ENCODE peak calls at places on chromosomes 1 and 21, in eight cellular contexts. One of them, this sample, is unnamed.

GRCh38 chr1:224769987-224770693 is 154.0 kb downstream of the CNIH3 start:
- DNase-seq in ascending aorta: no peak
- DNase-seq in effector memory CD4-positive, alpha-beta T cell: no peak
- DNase-seq in esophagus muscularis mucosa: peak; percentile 72
- DNase-seq in AG04450: peak; percentile 59
- DNase-seq in mesenchymal stem cell: peak; percentile 80
- DNase-seq in HL-60: no peak
- DNase-seq in A549: no peak
- DNase-seq in this sample: no peak

GRCh38 chr1:65509912-65510680 is 89.6 kb downstream of the LEPR start:
- DNase-seq in ascending aorta: no peak
- DNase-seq in effector memory CD4-positive, alpha-beta T cell: no peak
- DNase-seq in esophagus muscularis mucosa: no peak
- DNase-seq in AG04450: peak; percentile 45
- DNase-seq in mesenchymal stem cell: peak; percentile 87
- DNase-seq in HL-60: no peak
- DNase-seq in A549: no peak
- DNase-seq in this sample: no peak

GRCh38 chr1:198936371-198937083 is 297.7 kb downstream of the PTPRC start:
- DNase-seq in ascending aorta: no peak
- DNase-seq in effector memory CD4-positive, alpha-beta T cell: no peak
- DNase-seq in esophagus muscularis mucosa: no peak
- DNase-seq in AG04450: no peak
- DNase-seq in mesenchymal stem cell: peak; percentile 59
- DNase-seq in HL-60: no peak
- DNase-seq in A549: no peak
- DNase-seq in this sample: no peak

GRCh38 chr21:42939581-42940413 is 14.4 kb upstream of the ERVH48-1 start:
- DNase-seq in ascending aorta: peak; percentile 95
- DNase-seq in effector memory CD4-positive, alpha-beta T cell: no peak
- DNase-seq in esophagus muscularis mucosa: peak; percentile 93
- DNase-seq in AG04450: peak; percentile 91
- DNase-seq in mesenchymal stem cell: peak; percentile 97
- DNase-seq in HL-60: peak; percentile 66
- DNase-seq in A549: peak; percentile 59
- DNase-seq in this sample: no peak

GRCh38 chr1:234535763-234536515 is 57.0 kb upstream of the TARBP1 start:
- DNase-seq in ascending aorta: peak; percentile 85
- DNase-seq in effector memory CD4-positive, alpha-beta T cell: no peak
- DNase-seq in esophagus muscularis mucosa: peak; percentile 94
- DNase-seq in AG04450: no peak
- DNase-seq in mesenchymal stem cell: peak; percentile 87
- DNase-seq in HL-60: no peak
- DNase-seq in A549: no peak
- DNase-seq in this sample: no peak

GRCh38 chr1:61534847-61535246 is 190.1 kb downstream of the TM2D1 start:
- DNase-seq in ascending aorta: no peak
- DNase-seq in effector memory CD4-positive, alpha-beta T cell: no peak
- DNase-seq in esophagus muscularis mucosa: no peak
- DNase-seq in AG04450: no peak
- DNase-seq in mesenchymal stem cell: no peak
- DNase-seq in HL-60: no peak
- DNase-seq in A549: no peak
- DNase-seq in this sample: no peak

GRCh38 chr1:237877628-237878027 is 13.1 kb downstream of the ZP4 start:
- DNase-seq in ascending aorta: no peak
- DNase-seq in effector memory CD4-positive, alpha-beta T cell: no peak
- DNase-seq in esophagus muscularis mucosa: no peak
- DNase-seq in AG04450: no peak
- DNase-seq in mesenchymal stem cell: no peak
- DNase-seq in HL-60: no peak
- DNase-seq in A549: no peak
- DNase-seq in this sample: no peak

GRCh38 chr21:36170823-36171222 is 14.2 kb downstream of the DOP1B start:
- DNase-seq in ascending aorta: no peak
- DNase-seq in effector memory CD4-positive, alpha-beta T cell: no peak
- DNase-seq in esophagus muscularis mucosa: no peak
- DNase-seq in AG04450: no peak
- DNase-seq in mesenchymal stem cell: no peak
- DNase-seq in HL-60: no peak
- DNase-seq in A549: no peak
- DNase-seq in this sample: no peak

GRCh38 chr1:116432655-116433282 is 59.7 kb downstream of the ATP1A1 start:
- DNase-seq in ascending aorta: no peak
- DNase-seq in effector memory CD4-positive, alpha-beta T cell: no peak
- DNase-seq in esophagus muscularis mucosa: peak; percentile 62
- DNase-seq in AG04450: no peak
- DNase-seq in mesenchymal stem cell: no peak
- DNase-seq in HL-60: no peak
- DNase-seq in A549: no peak
- DNase-seq in this sample: no peak

GRCh38 chr1:48123647-48124046 is 98.9 kb upstream of the SLC5A9 start:
- DNase-seq in ascending aorta: no peak
- DNase-seq in effector memory CD4-positive, alpha-beta T cell: no peak
- DNase-seq in esophagus muscularis mucosa: no peak
- DNase-seq in AG04450: no peak
- DNase-seq in mesenchymal stem cell: no peak
- DNase-seq in HL-60: no peak
- DNase-seq in A549: no peak
- DNase-seq in this sample: no peak

GRCh38 chr21:42370894-42371654 is 4.7 kb upstream of the TFF1 start:
- DNase-seq in ascending aorta: no peak
- DNase-seq in effector memory CD4-positive, alpha-beta T cell: no peak
- DNase-seq in esophagus muscularis mucosa: no peak
- DNase-seq in AG04450: no peak
- DNase-seq in mesenchymal stem cell: no peak
- DNase-seq in HL-60: no peak
- DNase-seq in A549: no peak
- DNase-seq in this sample: no peak

GRCh38 chr1:37476460-37477197 is 2.2 kb downstream of the ZC3H12A start:
- DNase-seq in ascending aorta: peak; percentile 95
- DNase-seq in effector memory CD4-positive, alpha-beta T cell: no peak
- DNase-seq in esophagus muscularis mucosa: no peak
- DNase-seq in AG04450: no peak
- DNase-seq in mesenchymal stem cell: peak; percentile 92
- DNase-seq in HL-60: no peak
- DNase-seq in A549: peak; percentile 74
- DNase-seq in this sample: no peak

GRCh38 chr1:67715819-67716218 is 30.8 kb downstream of the GADD45A start:
- DNase-seq in ascending aorta: no peak
- DNase-seq in effector memory CD4-positive, alpha-beta T cell: no peak
- DNase-seq in esophagus muscularis mucosa: no peak
- DNase-seq in AG04450: no peak
- DNase-seq in mesenchymal stem cell: no peak
- DNase-seq in HL-60: no peak
- DNase-seq in A549: no peak
- DNase-seq in this sample: no peak

GRCh38 chr1:173489929-173490328 is 12.8 kb downstream of the PRDX6 start:
- DNase-seq in ascending aorta: no peak
- DNase-seq in effector memory CD4-positive, alpha-beta T cell: no peak
- DNase-seq in esophagus muscularis mucosa: no peak
- DNase-seq in AG04450: no peak
- DNase-seq in mesenchymal stem cell: no peak
- DNase-seq in HL-60: no peak
- DNase-seq in A549: no peak
- DNase-seq in this sample: no peak

GRCh38 chr1:193185206-193185605 is 1.2 kb downstream of the B3GALT2 start:
- DNase-seq in ascending aorta: no peak
- DNase-seq in effector memory CD4-positive, alpha-beta T cell: no peak
- DNase-seq in esophagus muscularis mucosa: no peak
- DNase-seq in AG04450: no peak
- DNase-seq in mesenchymal stem cell: no peak
- DNase-seq in HL-60: no peak
- DNase-seq in A549: no peak
- DNase-seq in this sample: no peak

GRCh38 chr1:193184776-193185175 is 1.6 kb downstream of the B3GALT2 start:
- DNase-seq in ascending aorta: no peak
- DNase-seq in effector memory CD4-positive, alpha-beta T cell: no peak
- DNase-seq in esophagus muscularis mucosa: no peak
- DNase-seq in AG04450: no peak
- DNase-seq in mesenchymal stem cell: no peak
- DNase-seq in HL-60: no peak
- DNase-seq in A549: no peak
- DNase-seq in this sample: no peak

GRCh38 chr1:193181526-193181925 is 4.9 kb downstream of the B3GALT2 start:
- DNase-seq in ascending aorta: no peak
- DNase-seq in effector memory CD4-positive, alpha-beta T cell: no peak
- DNase-seq in esophagus muscularis mucosa: no peak
- DNase-seq in AG04450: no peak
- DNase-seq in mesenchymal stem cell: no peak
- DNase-seq in HL-60: no peak
- DNase-seq in A549: no peak
- DNase-seq in this sample: no peak

GRCh38 chr1:193181985-193182384 is 4.4 kb downstream of the B3GALT2 start:
- DNase-seq in ascending aorta: no peak
- DNase-seq in effector memory CD4-positive, alpha-beta T cell: no peak
- DNase-seq in esophagus muscularis mucosa: no peak
- DNase-seq in AG04450: no peak
- DNase-seq in mesenchymal stem cell: no peak
- DNase-seq in HL-60: no peak
- DNase-seq in A549: no peak
- DNase-seq in this sample: no peak

DNA sequence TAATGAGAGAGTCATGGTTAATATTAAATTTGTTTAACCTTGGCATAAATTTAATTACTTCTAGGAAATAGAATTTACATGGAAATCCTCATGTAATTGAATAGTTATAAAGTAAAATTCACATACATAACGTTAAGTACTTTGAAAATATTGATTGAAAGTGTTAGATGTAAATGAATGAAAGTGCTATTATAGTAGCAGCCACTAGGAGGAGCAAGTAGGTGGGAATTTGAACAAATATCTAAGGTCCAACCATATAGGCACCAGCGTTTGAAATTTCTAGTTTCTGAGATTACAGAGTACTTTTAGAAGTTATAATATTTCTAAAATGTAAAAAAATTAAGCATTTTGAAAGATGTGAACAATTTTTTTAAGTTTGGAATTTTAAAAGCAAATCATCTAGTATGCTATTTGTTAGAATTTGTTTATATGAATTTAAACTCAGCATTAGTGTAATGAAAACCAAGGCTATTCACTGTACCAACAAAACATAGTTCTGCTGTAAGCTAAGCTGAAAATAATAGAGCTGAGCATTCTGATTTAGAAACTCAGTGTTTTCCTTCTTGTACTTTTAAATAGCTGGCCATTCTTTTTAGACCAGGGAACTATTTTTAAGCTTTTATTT is 3.3 kb downstream of the B3GALT2 start:
- DNase-seq in ascending aorta: no peak
- DNase-seq in effector memory CD4-positive, alpha-beta T cell: no peak
- DNase-seq in esophagus muscularis mucosa: no peak
- DNase-seq in AG04450: peak; percentile 26
- DNase-seq in mesenchymal stem cell: peak; percentile 65
- DNase-seq in HL-60: no peak
- DNase-seq in A549: no peak
- DNase-seq in this sample: no peak
- H3K27ac ChIP-seq in ascending aorta: no peak overlapping the region
- H3K27ac ChIP-seq in effector memory CD4-positive, alpha-beta T cell: peak overlapping the region; percentile 23
- H3K27ac ChIP-seq in esophagus muscularis mucosa: no peak overlapping the region
- H3K27ac ChIP-seq in AG04450: no peak overlapping the region
- H3K27ac ChIP-seq in mesenchymal stem cell: no peak overlapping the region
- H3K27ac ChIP-seq in HL-60: no peak overlapping the region
- H3K27ac ChIP-seq in A549: no peak overlapping the region
- H3K27ac ChIP-seq in this sample: no peak overlapping the region

DNA sequence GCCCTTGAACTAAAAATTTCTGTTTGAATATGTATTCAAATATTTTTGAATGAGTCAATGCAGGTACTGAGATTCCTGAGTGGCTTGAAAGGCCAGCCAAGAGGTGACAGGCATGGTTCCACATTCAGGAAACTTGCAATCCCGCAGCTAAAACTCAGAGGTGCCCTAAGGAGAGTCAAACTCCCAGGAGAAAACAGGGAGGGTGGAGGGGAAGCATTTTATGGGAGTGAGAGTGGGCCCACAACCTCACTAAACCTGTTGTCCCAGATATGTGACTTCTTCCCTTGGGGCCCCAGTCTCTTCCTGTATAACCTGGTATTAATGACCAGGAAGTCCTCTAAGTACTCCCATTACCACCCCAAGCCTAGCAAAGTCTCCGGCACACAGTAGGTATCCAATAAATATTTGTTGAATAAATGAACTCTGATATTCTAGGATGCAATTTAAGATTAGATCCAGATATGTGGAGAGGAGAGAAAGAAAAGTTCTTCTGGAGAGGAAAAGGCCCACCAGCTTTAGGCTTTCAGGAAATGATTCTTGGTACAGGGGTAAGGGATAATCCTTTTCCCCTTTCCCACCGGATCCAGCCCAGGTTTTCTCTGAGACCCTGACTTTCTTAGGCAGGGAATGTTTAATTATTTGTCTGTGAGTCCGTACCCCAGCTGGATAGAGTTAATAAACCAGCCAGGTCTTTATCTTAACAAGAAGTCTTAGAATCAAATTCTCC is 189.4 kb downstream of the PLPP3 start:
- DNase-seq in ascending aorta: no peak
- DNase-seq in effector memory CD4-positive, alpha-beta T cell: no peak
- DNase-seq in esophagus muscularis mucosa: no peak
- DNase-seq in AG04450: peak; percentile 37
- DNase-seq in mesenchymal stem cell: no peak
- DNase-seq in HL-60: no peak
- DNase-seq in A549: no peak
- DNase-seq in this sample: no peak
- H3K27ac ChIP-seq in ascending aorta: no peak overlapping the region
- H3K27ac ChIP-seq in effector memory CD4-positive, alpha-beta T cell: no peak overlapping the region
- H3K27ac ChIP-seq in esophagus muscularis mucosa: no peak overlapping the region
- H3K27ac ChIP-seq in AG04450: no peak overlapping the region
- H3K27ac ChIP-seq in mesenchymal stem cell: no peak overlapping the region
- H3K27ac ChIP-seq in HL-60: no peak overlapping the region
- H3K27ac ChIP-seq in A549: no peak overlapping the region
- H3K27ac ChIP-seq in this sample: no peak overlapping the region

DNA sequence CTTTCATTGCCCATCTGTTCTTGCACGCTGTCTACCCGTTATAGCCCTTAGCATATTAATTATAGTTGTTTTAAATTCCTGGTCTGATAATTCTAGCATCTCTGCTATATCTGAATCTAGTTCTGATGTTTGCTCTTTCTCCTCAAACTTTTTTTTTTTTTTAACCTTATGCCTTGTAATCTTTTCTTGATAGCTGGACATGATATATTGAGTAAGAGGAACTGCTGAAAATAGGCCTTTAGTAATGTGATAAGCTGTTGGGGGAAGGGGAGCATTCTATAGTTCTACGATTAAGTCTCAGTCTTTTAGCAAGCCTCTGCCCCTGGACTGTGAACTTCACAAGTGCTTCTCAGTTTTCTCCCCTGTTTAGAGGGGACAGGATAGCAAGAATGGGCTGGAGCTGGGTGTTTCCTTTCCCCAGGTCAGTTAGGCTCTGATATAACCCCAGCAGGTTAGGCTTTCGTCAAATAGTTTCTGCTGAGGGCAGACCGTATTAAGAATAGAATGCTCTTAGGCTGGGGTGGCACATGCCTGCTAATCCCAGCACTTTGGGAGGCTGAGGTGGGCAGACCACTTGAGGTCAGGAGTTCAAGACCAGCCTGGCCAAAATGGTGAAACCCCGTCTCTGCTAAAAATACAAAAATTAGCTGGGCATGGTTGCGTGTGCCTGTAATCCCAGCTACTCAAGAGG is 62.2 kb downstream of the ZFYVE9 start:
- DNase-seq in ascending aorta: no peak
- DNase-seq in effector memory CD4-positive, alpha-beta T cell: no peak
- DNase-seq in esophagus muscularis mucosa: no peak
- DNase-seq in AG04450: no peak
- DNase-seq in mesenchymal stem cell: no peak
- DNase-seq in HL-60: no peak
- DNase-seq in A549: no peak
- DNase-seq in this sample: no peak
- H3K27ac ChIP-seq in ascending aorta: no peak overlapping the region
- H3K27ac ChIP-seq in effector memory CD4-positive, alpha-beta T cell: no peak overlapping the region
- H3K27ac ChIP-seq in esophagus muscularis mucosa: no peak overlapping the region
- H3K27ac ChIP-seq in AG04450: no peak overlapping the region
- H3K27ac ChIP-seq in mesenchymal stem cell: no peak overlapping the region
- H3K27ac ChIP-seq in HL-60: no peak overlapping the region
- H3K27ac ChIP-seq in A549: no peak overlapping the region
- H3K27ac ChIP-seq in this sample: no peak overlapping the region

GRCh38 chr1:175277778-175278177 is 85.2 kb upstream of the KIAA0040 start:
- DNase-seq in ascending aorta: no peak
- DNase-seq in effector memory CD4-positive, alpha-beta T cell: no peak
- DNase-seq in esophagus muscularis mucosa: no peak
- DNase-seq in AG04450: no peak
- DNase-seq in mesenchymal stem cell: no peak
- DNase-seq in HL-60: no peak
- DNase-seq in A549: no peak
- DNase-seq in this sample: no peak
- H3K27ac ChIP-seq in ascending aorta: no peak overlapping the region
- H3K27ac ChIP-seq in effector memory CD4-positive, alpha-beta T cell: no peak overlapping the region
- H3K27ac ChIP-seq in esophagus muscularis mucosa: no peak overlapping the region
- H3K27ac ChIP-seq in AG04450: no peak overlapping the region
- H3K27ac ChIP-seq in mesenchymal stem cell: no peak overlapping the region
- H3K27ac ChIP-seq in HL-60: no peak overlapping the region
- H3K27ac ChIP-seq in A549: no peak overlapping the region
- H3K27ac ChIP-seq in this sample: no peak overlapping the region